ENCODE peak calls at places on chromosome 18, in ten cellular contexts. A is NCI-H1694; W is HS-5; T is amygdala; Y is activated CD8-positive, alpha-beta memory T cell treated with anti-CD3 and anti-CD28 coated beads for 1 hour; G is PC-3; O is body of pancreas; Z is LoVo; F is left ventricle myocardium superior; N is CD4-positive, alpha-beta T cell. R is an unnamed sample.

GRCh38 chr18:79949571-79950439 is 1.6 kb downstream of the SLC66A2 start:
- DNase-seq in A (no peak), W (no peak), T (no peak), Y (no peak), G (no peak), O (peak), Z (no peak), F (peak), N (no peak), R (no peak)

GRCh38 chr18:9741821-9742541 is 33.9 kb downstream of the RAB31 start:
- DNase-seq in A (no peak), W (no peak), T (no peak), Y (no peak), G (peak), O (no peak), Z (peak), F (peak), N (no peak), R (no peak)

GRCh38 chr18:23529597-23529996 is 26.3 kb downstream of the RMC1 start:
- DNase-seq in A (no peak), W (peak), T (no peak), Y (no peak), G (peak), O (no peak), Z (peak), F (no peak), N (no peak), R (peak)

GRCh38 chr18:36203360-36203895 is 16.1 kb downstream of the MOCOS start:
- DNase-seq in A (no peak), W (no peak), T (no peak), Y (no peak), G (no peak), O (no peak), Z (no peak), F (no peak), N (no peak), R (no peak)

GRCh38 chr18:76894947-76895346 is 72.6 kb downstream of the ZNF236 start:
- DNase-seq in A (no peak), W (no peak), T (no peak), Y (no peak), G (no peak), O (no peak), Z (no peak), F (no peak), N (no peak), R (no peak)

GRCh38 chr18:10460414-10461018 is 6.1 kb downstream of the APCDD1 start:
- DNase-seq in A (no peak), W (no peak), T (no peak), Y (no peak), G (no peak), O (no peak), Z (no peak), F (no peak), N (no peak), R (no peak)

GRCh38 chr18:62030091-62030985 is 137.5 kb upstream of the RNF152 start:
- DNase-seq in A (no peak), W (no peak), T (no peak), Y (no peak), G (no peak), O (no peak), Z (no peak), F (no peak), N (no peak), R (no peak)

GRCh38 chr18:23958036-23958435 is 56.5 kb upstream of the TTC39C start:
- DNase-seq in A (no peak), W (no peak), T (peak), Y (no peak), G (no peak), O (no peak), Z (no peak), F (peak), N (no peak), R (no peak)

GRCh38 chr18:74496508-74497307 is 545 bp downstream of the CNDP2 start:
- DNase-seq in A (no peak), W (peak), T (peak), Y (peak), G (peak), O (peak), Z (peak), F (peak), N (no peak), R (no peak)

GRCh38 chr18:56035546-56035945 is 447.6 kb upstream of the TCF4 start:
- DNase-seq in A (no peak), W (no peak), T (no peak), Y (no peak), G (no peak), O (no peak), Z (no peak), F (no peak), N (no peak), R (no peak)

GRCh38 chr18:44096016-44096415 is 584.7 kb upstream of the SETBP1 start:
- DNase-seq in A (no peak), W (peak), T (no peak), Y (no peak), G (peak), O (no peak), Z (no peak), F (no peak), N (no peak), R (no peak)

GRCh38 chr18:28178720-28179119 is 1.8 kb upstream of the CDH2 start:
- DNase-seq in A (no peak), W (no peak), T (no peak), Y (no peak), G (peak), O (no peak), Z (no peak), F (no peak), N (no peak), R (no peak)

GRCh38 chr18:49812321-49813070 is 837 bp downstream of the ACAA2 start:
- DNase-seq in A (peak), W (no peak), T (no peak), Y (no peak), G (no peak), O (no peak), Z (no peak), F (no peak), N (no peak), R (no peak)

GRCh38 chr18:59823611-59824195 is 76.1 kb upstream of the PMAIP1 start:
- DNase-seq in A (peak), W (peak), T (peak), Y (no peak), G (peak), O (peak), Z (peak), F (no peak), N (no peak), R (peak)

GRCh38 chr18:23459530-23459921 is 6.4 kb downstream of the RIOK3 start:
- DNase-seq in A (no peak), W (no peak), T (no peak), Y (no peak), G (no peak), O (no peak), Z (no peak), F (no peak), N (no peak), R (no peak)

GRCh38 chr18:47970664-47971523 is 40.4 kb upstream of the SMAD2 start:
- DNase-seq in A (no peak), W (no peak), T (no peak), Y (no peak), G (no peak), O (no peak), Z (no peak), F (no peak), N (no peak), R (no peak)

GRCh38 chr18:78924301-78925192 is 55.1 kb upstream of the SALL3 start:
- DNase-seq in A (no peak), W (no peak), T (no peak), Y (no peak), G (no peak), O (no peak), Z (no peak), F (no peak), N (no peak), R (no peak)

GRCh38 chr18:62944454-62944853 is 229.1 kb downstream of the PHLPP1 start:
- DNase-seq in A (no peak), W (no peak), T (no peak), Y (no peak), G (no peak), O (no peak), Z (no peak), F (no peak), N (no peak), R (no peak)

GRCh38 chr18:48228301-48228715 is 180.9 kb downstream of the ZBTB7C start:
- DNase-seq in A (no peak), W (no peak), T (no peak), Y (no peak), G (peak), O (no peak), Z (peak), F (peak), N (no peak), R (no peak)

GRCh38 chr18:79400091-79400590 is 4.4 kb downstream of the NFATC1 start:
- DNase-seq in A (no peak), W (no peak), T (no peak), Y (peak), G (peak), O (peak), Z (peak), F (peak), N (peak), R (no peak)

GRCh38 chr18:13137041-13137938 is 81.3 kb upstream of the LDLRAD4 start:
- DNase-seq in A (no peak), W (no peak), T (no peak), Y (no peak), G (no peak), O (no peak), Z (no peak), F (peak), N (no peak), R (no peak)

GRCh38 chr18:13179566-13180113 is 38.9 kb upstream of the LDLRAD4 start:
- DNase-seq in A (no peak), W (no peak), T (no peak), Y (no peak), G (no peak), O (no peak), Z (no peak), F (no peak), N (no peak), R (no peak)

GRCh38 chr18:10950876-10951630 is 198.3 kb downstream of the PIEZO2 start:
- DNase-seq in A (no peak), W (no peak), T (no peak), Y (no peak), G (no peak), O (peak), Z (no peak), F (no peak), N (no peak), R (no peak)

GRCh38 chr18:63818212-63818611 is 43.0 kb downstream of the SERPINB7 start:
- DNase-seq in A (no peak), W (no peak), T (no peak), Y (no peak), G (peak), O (no peak), Z (no peak), F (no peak), N (no peak), R (no peak)

GRCh38 chr18:74556166-74556565 is 21.9 kb downstream of the CNDP1 start:
- DNase-seq in A (no peak), W (no peak), T (no peak), Y (no peak), G (no peak), O (no peak), Z (no peak), F (no peak), N (no peak), R (no peak)

GRCh38 chr18:79489900-79490592 is 94.3 kb downstream of the NFATC1 start:
- DNase-seq in A (no peak), W (no peak), T (no peak), Y (no peak), G (no peak), O (no peak), Z (no peak), F (peak), N (peak), R (no peak)

R was measured in keratinocyte.